ENCODE peak calls at places on chromosome 3, in ten cellular contexts. S is iris pigment epithelial cell, U is aorta, W is ELF-1, Q is lung, H is NCI-H446 treated with DMSO at 0.1 percent for 48 hours, G is AG04449, D is EL, F is GM23338, Z is sciatic nerve. X is an unnamed sample.
A peak's percentile ranks its signal among the peaks of the same experiment; 100 is the strongest.

GRCh38 chr3:95717048-95717447 is 1097.3 kb upstream of the EPHA6 start:
- DNase-seq in S (no peak), U (no peak), W (no peak), Q (no peak), H (no peak), G (no peak), D (no peak), F (no peak), Z (no peak), X (no peak)

GRCh38 chr3:45597166-45597565 is 2.6 kb downstream of the LIMD1 start:
- DNase-seq in S (peak; percentile 54), U (no peak), W (peak; percentile 23), Q (no peak), H (no peak), G (no peak), D (peak; percentile 54), F (no peak), Z (no peak), X (peak; percentile 59)

GRCh38 chr3:158839966-158840365 is 38.1 kb downstream of the MFSD1 start:
- DNase-seq in S (no peak), U (no peak), W (no peak), Q (no peak), H (no peak), G (no peak), D (no peak), F (no peak), Z (no peak), X (no peak)

GRCh38 chr3:129001101-129001816 is at the start of gene EFCC1:
- DNase-seq in S (no peak), U (no peak), W (peak; percentile 44), Q (peak; percentile 56), H (no peak), G (no peak), D (peak; percentile 26), F (peak; percentile 83), Z (no peak), X (no peak)

GRCh38 chr3:127994011-127994410 is 58.2 kb upstream of the SEC61A1 start:
- DNase-seq in S (no peak), U (no peak), W (no peak), Q (no peak), H (no peak), G (no peak), D (no peak), F (no peak), Z (no peak), X (no peak)

GRCh38 chr3:186081678-186082077 is 27.2 kb downstream of the ETV5 start:
- DNase-seq in S (no peak), U (no peak), W (no peak), Q (no peak), H (no peak), G (no peak), D (no peak), F (no peak), Z (no peak), X (no peak)

GRCh38 chr3:42815826-42816225 is 6.6 kb downstream of the ACKR2 start:
- DNase-seq in S (no peak), U (no peak), W (no peak), Q (no peak), H (no peak), G (no peak), D (no peak), F (no peak), Z (no peak), X (no peak)

GRCh38 chr3:31661993-31662392 is 129.3 kb downstream of the STT3B start:
- DNase-seq in S (no peak), U (no peak), W (no peak), Q (no peak), H (no peak), G (no peak), D (no peak), F (no peak), Z (no peak), X (no peak)

GRCh38 chr3:129000742-129001100 is 383 bp upstream of the EFCC1 start:
- DNase-seq in S (no peak), U (no peak), W (no peak), Q (no peak), H (no peak), G (no peak), D (no peak), F (peak; percentile 61), Z (no peak), X (no peak)

GRCh38 chr3:128170866-128171516 is 17.7 kb downstream of the EEFSEC start:
- DNase-seq in S (peak; percentile 82), U (no peak), W (peak; percentile 73), Q (peak; percentile 40), H (peak; percentile 33), G (no peak), D (peak; percentile 77), F (peak; percentile 69), Z (no peak), X (peak; percentile 83)

GRCh38 chr3:72129384-72130094 is 344.6 kb upstream of the PROK2 start:
- DNase-seq in S (no peak), U (no peak), W (no peak), Q (no peak), H (peak; percentile 29), G (no peak), D (no peak), F (no peak), Z (no peak), X (no peak)

GRCh38 chr3:127671523-127672428 is 976 bp upstream of the ABTB1 start:
- DNase-seq in S (no peak), U (peak; percentile 61), W (no peak), Q (no peak), H (no peak), G (no peak), D (peak; percentile 10), F (peak; percentile 32), Z (peak; percentile 67), X (no peak)

GRCh38 chr3:160921020-160921635 is 165.1 kb downstream of the PPM1L start:
- DNase-seq in S (peak; percentile 58), U (no peak), W (no peak), Q (no peak), H (no peak), G (no peak), D (peak; percentile 41), F (peak; percentile 69), Z (no peak), X (peak; percentile 39)

GRCh38 chr3:31541102-31541501 is 8.4 kb downstream of the STT3B start:
- DNase-seq in S (no peak), U (no peak), W (no peak), Q (no peak), H (no peak), G (no peak), D (no peak), F (no peak), Z (no peak), X (no peak)

GRCh38 chr3:191959876-191960418 is 499.0 kb downstream of the PYDC2 start:
- DNase-seq in S (no peak), U (no peak), W (no peak), Q (no peak), H (peak; percentile 17), G (no peak), D (no peak), F (peak; percentile 2), Z (no peak), X (no peak)

GRCh38 chr3:46407976-46408375 is 917 bp downstream of the CCRL2 start:
- DNase-seq in S (no peak), U (no peak), W (no peak), Q (no peak), H (no peak), G (no peak), D (no peak), F (no peak), Z (no peak), X (no peak)

GRCh38 chr3:135576786-135577185 is 388.7 kb upstream of the PPP2R3A start:
- DNase-seq in S (no peak), U (no peak), W (peak; percentile 40), Q (no peak), H (no peak), G (no peak), D (no peak), F (no peak), Z (no peak), X (no peak)

GRCh38 chr3:151016421-151016820 is 43.9 kb upstream of the CLRN1 start:
- DNase-seq in S (peak; percentile 25), U (no peak), W (no peak), Q (no peak), H (no peak), G (no peak), D (peak; percentile 21), F (no peak), Z (no peak), X (peak; percentile 13)

GRCh38 chr3:72492240-72492639 is 356.0 kb downstream of the SHQ1 start:
- DNase-seq in S (peak; percentile 95), U (peak; percentile 76), W (peak; percentile 72), Q (peak; percentile 51), H (no peak), G (peak; percentile 87), D (peak; percentile 96), F (no peak), Z (peak; percentile 82), X (peak; percentile 92)

GRCh38 chr3:168249539-168250414 is 154.1 kb upstream of the GOLIM4 start:
- DNase-seq in S (peak; percentile 59), U (peak; percentile 73), W (peak; percentile 91), Q (peak; percentile 77), H (peak; percentile 82), G (peak; percentile 7), D (peak; percentile 75), F (peak; percentile 95), Z (peak; percentile 72), X (peak; percentile 63)

GRCh38 chr3:183015185-183015584 is 34.8 kb upstream of the DCUN1D1 start:
- DNase-seq in S (no peak), U (no peak), W (no peak), Q (no peak), H (no peak), G (no peak), D (no peak), F (no peak), Z (no peak), X (no peak)

GRCh38 chr3:55486101-55486856 is 827 bp downstream of the WNT5A start:
- DNase-seq in S (peak; percentile 90), U (peak; percentile 56), W (peak; percentile 76), Q (peak; percentile 74), H (no peak), G (no peak), D (peak; percentile 86), F (peak; percentile 75), Z (peak; percentile 70), X (peak; percentile 79)

GRCh38 chr3:136840252-136840651 is 21.3 kb downstream of the SLC35G2 start:
- DNase-seq in S (no peak), U (no peak), W (no peak), Q (no peak), H (no peak), G (no peak), D (no peak), F (no peak), Z (no peak), X (no peak)

GRCh38 chr3:160368804-160369203 is 30.2 kb downstream of the IFT80 start:
- DNase-seq in S (no peak), U (no peak), W (no peak), Q (no peak), H (no peak), G (no peak), D (no peak), F (no peak), Z (no peak), X (no peak)

GRCh38 chr3:142215111-142215510 is 10.3 kb downstream of the GK5 start:
- DNase-seq in S (peak; percentile 61), U (no peak), W (no peak), Q (no peak), H (no peak), G (no peak), D (no peak), F (peak; percentile 7), Z (no peak), X (peak; percentile 23)

GRCh38 chr3:127889461-127889863 is 25.6 kb upstream of the KBTBD12 start:
- DNase-seq in S (peak; percentile 95), U (no peak), W (no peak), Q (no peak), H (no peak), G (no peak), D (peak; percentile 43), F (no peak), Z (no peak), X (peak; percentile 33)

GRCh38 chr3:45646051-45646585 is 43.1 kb upstream of the SACM1L start:
- DNase-seq in S (no peak), U (peak; percentile 87), W (no peak), Q (no peak), H (no peak), G (no peak), D (peak; percentile 20), F (no peak), Z (peak; percentile 73), X (no peak)

GRCh38 chr3:165529451-165529850 is 307.8 kb downstream of the BCHE start:
- DNase-seq in S (no peak), U (no peak), W (no peak), Q (no peak), H (no peak), G (no peak), D (no peak), F (no peak), Z (no peak), X (no peak)

X was measured in IMR-90.